ENCODE peak calls at places on chromosome 6, in four cellular contexts. One of them, this sample, is unnamed.

GRCh38 chr6:132084811-132085509 is 133.8 kb upstream of the CCN2 start:
- DNase-seq in upper lobe of left lung: no peak
- DNase-seq in fibroblast of the aortic adventitia: peak
- DNase-seq in fibroblast of mammary gland: peak
- DNase-seq in this sample: no peak

GRCh38 chr6:37565267-37566208 is 65.8 kb upstream of the CCDC167 start:
- DNase-seq in upper lobe of left lung: peak
- DNase-seq in fibroblast of the aortic adventitia: no peak
- DNase-seq in fibroblast of mammary gland: no peak
- DNase-seq in this sample: peak

GRCh38 chr6:114030767-114031166 is 59.8 kb upstream of the HDAC2 start:
- DNase-seq in upper lobe of left lung: no peak
- DNase-seq in fibroblast of the aortic adventitia: no peak
- DNase-seq in fibroblast of mammary gland: no peak
- DNase-seq in this sample: no peak

GRCh38 chr6:151007069-151007468 is 141.6 kb downstream of the MTHFD1L start:
- DNase-seq in upper lobe of left lung: no peak
- DNase-seq in fibroblast of the aortic adventitia: no peak
- DNase-seq in fibroblast of mammary gland: no peak
- DNase-seq in this sample: no peak

GRCh38 chr6:54010340-54011276 is 100.6 kb upstream of the MLIP start:
- DNase-seq in upper lobe of left lung: no peak
- DNase-seq in fibroblast of the aortic adventitia: no peak
- DNase-seq in fibroblast of mammary gland: peak
- DNase-seq in this sample: no peak

GRCh38 chr6:106886922-106887797 is 87.4 kb downstream of the CD24 start:
- DNase-seq in upper lobe of left lung: no peak
- DNase-seq in fibroblast of the aortic adventitia: no peak
- DNase-seq in fibroblast of mammary gland: no peak
- DNase-seq in this sample: no peak

GRCh38 chr6:148857817-148858390 is 111.1 kb downstream of the UST start:
- DNase-seq in upper lobe of left lung: no peak
- DNase-seq in fibroblast of the aortic adventitia: peak
- DNase-seq in fibroblast of mammary gland: peak
- DNase-seq in this sample: no peak

GRCh38 chr6:4612636-4613171 is 163.5 kb upstream of the CDYL start:
- DNase-seq in upper lobe of left lung: no peak
- DNase-seq in fibroblast of the aortic adventitia: peak
- DNase-seq in fibroblast of mammary gland: peak
- DNase-seq in this sample: no peak

GRCh38 chr6:71929047-71929446 is 42.7 kb downstream of the RIMS1 start:
- DNase-seq in upper lobe of left lung: no peak
- DNase-seq in fibroblast of the aortic adventitia: no peak
- DNase-seq in fibroblast of mammary gland: no peak
- DNase-seq in this sample: no peak

GRCh38 chr6:166904101-166904746 is 52.1 kb downstream of the RNASET2 start:
- DNase-seq in upper lobe of left lung: peak
- DNase-seq in fibroblast of the aortic adventitia: no peak
- DNase-seq in fibroblast of mammary gland: peak
- DNase-seq in this sample: no peak

GRCh38 chr6:32857156-32857891 is 3.3 kb downstream of the PSMB9 start:
- DNase-seq in upper lobe of left lung: peak
- DNase-seq in fibroblast of the aortic adventitia: no peak
- DNase-seq in fibroblast of mammary gland: no peak
- DNase-seq in this sample: no peak

GRCh38 chr6:166772518-166772917 is 145.5 kb upstream of the RPS6KA2 start:
- DNase-seq in upper lobe of left lung: no peak
- DNase-seq in fibroblast of the aortic adventitia: no peak
- DNase-seq in fibroblast of mammary gland: no peak
- DNase-seq in this sample: peak

GRCh38 chr6:169452117-169452868 is 198.6 kb upstream of the THBS2 start:
- DNase-seq in upper lobe of left lung: peak
- DNase-seq in fibroblast of the aortic adventitia: peak
- DNase-seq in fibroblast of mammary gland: peak
- DNase-seq in this sample: no peak

GRCh38 chr6:13013681-13014550 is 297.3 kb downstream of the PHACTR1 start:
- DNase-seq in upper lobe of left lung: peak
- DNase-seq in fibroblast of the aortic adventitia: peak
- DNase-seq in fibroblast of mammary gland: no peak
- DNase-seq in this sample: peak

GRCh38 chr6:69308584-69308983 is 488.2 kb downstream of the LMBRD1 start:
- DNase-seq in upper lobe of left lung: no peak
- DNase-seq in fibroblast of the aortic adventitia: no peak
- DNase-seq in fibroblast of mammary gland: no peak
- DNase-seq in this sample: no peak

GRCh38 chr6:1267790-1268762 is 43.8 kb upstream of the FOXQ1 start:
- DNase-seq in upper lobe of left lung: no peak
- DNase-seq in fibroblast of the aortic adventitia: no peak
- DNase-seq in fibroblast of mammary gland: no peak
- DNase-seq in this sample: no peak

GRCh38 chr6:75524322-75524972 is 30.8 kb upstream of the FILIP1 start:
- DNase-seq in upper lobe of left lung: no peak
- DNase-seq in fibroblast of the aortic adventitia: peak
- DNase-seq in fibroblast of mammary gland: peak
- DNase-seq in this sample: no peak

GRCh38 chr6:47437592-47437991 is 40.0 kb upstream of the CD2AP start:
- DNase-seq in upper lobe of left lung: no peak
- DNase-seq in fibroblast of the aortic adventitia: no peak
- DNase-seq in fibroblast of mammary gland: no peak
- DNase-seq in this sample: no peak

GRCh38 chr6:153059757-153060156 is 57.2 kb upstream of the MTRF1L start:
- DNase-seq in upper lobe of left lung: no peak
- DNase-seq in fibroblast of the aortic adventitia: no peak
- DNase-seq in fibroblast of mammary gland: no peak
- DNase-seq in this sample: no peak

GRCh38 chr6:3581469-3581868 is 124.6 kb upstream of the SLC22A23 start:
- DNase-seq in upper lobe of left lung: no peak
- DNase-seq in fibroblast of the aortic adventitia: no peak
- DNase-seq in fibroblast of mammary gland: no peak
- DNase-seq in this sample: no peak

GRCh38 chr6:89371849-89372505 is 19.5 kb upstream of the UBE2J1 start:
- DNase-seq in upper lobe of left lung: peak
- DNase-seq in fibroblast of the aortic adventitia: peak
- DNase-seq in fibroblast of mammary gland: peak
- DNase-seq in this sample: peak

GRCh38 chr6:161918154-161918553 is 644.3 kb upstream of the AGPAT4 start:
- DNase-seq in upper lobe of left lung: no peak
- DNase-seq in fibroblast of the aortic adventitia: no peak
- DNase-seq in fibroblast of mammary gland: peak
- DNase-seq in this sample: no peak

GRCh38 chr6:36368921-36369880 is 18.3 kb downstream of the ETV7 start:
- DNase-seq in upper lobe of left lung: no peak
- DNase-seq in fibroblast of the aortic adventitia: peak
- DNase-seq in fibroblast of mammary gland: peak
- DNase-seq in this sample: no peak

GRCh38 chr6:49813248-49813647 is 26.2 kb upstream of the PGK2 start:
- DNase-seq in upper lobe of left lung: no peak
- DNase-seq in fibroblast of the aortic adventitia: no peak
- DNase-seq in fibroblast of mammary gland: no peak
- DNase-seq in this sample: no peak

GRCh38 chr6:36815962-36816735 is 23.1 kb downstream of the CPNE5 start:
- DNase-seq in upper lobe of left lung: no peak
- DNase-seq in fibroblast of the aortic adventitia: no peak
- DNase-seq in fibroblast of mammary gland: peak
- DNase-seq in this sample: no peak

GRCh38 chr6:12480379-12480778 is 190.2 kb downstream of the EDN1 start:
- DNase-seq in upper lobe of left lung: no peak
- DNase-seq in fibroblast of the aortic adventitia: no peak
- DNase-seq in fibroblast of mammary gland: no peak
- DNase-seq in this sample: no peak

GRCh38 chr6:109440325-109441068 is at the start of the genes PPIL6 and SMPD2:
- DNase-seq in upper lobe of left lung: peak
- DNase-seq in fibroblast of the aortic adventitia: peak
- DNase-seq in fibroblast of mammary gland: peak
- DNase-seq in this sample: peak

GRCh38 chr6:109442393-109442924 is 1.9 kb downstream of the SMPD2 start:
- DNase-seq in upper lobe of left lung: no peak
- DNase-seq in fibroblast of the aortic adventitia: no peak
- DNase-seq in fibroblast of mammary gland: no peak
- DNase-seq in this sample: no peak

GRCh38 chr6:109445382-109445781 is 4.9 kb downstream of the SMPD2 start:
- DNase-seq in upper lobe of left lung: no peak
- DNase-seq in fibroblast of the aortic adventitia: no peak
- DNase-seq in fibroblast of mammary gland: no peak
- DNase-seq in this sample: no peak

GRCh38 chr6:109443425-109443950 is 3.0 kb downstream of the SMPD2 start:
- DNase-seq in upper lobe of left lung: peak
- DNase-seq in fibroblast of the aortic adventitia: no peak
- DNase-seq in fibroblast of mammary gland: no peak
- DNase-seq in this sample: no peak

GRCh38 chr6:109441069-109441816 is 719 bp downstream of the SMPD2 start:
- DNase-seq in upper lobe of left lung: no peak
- DNase-seq in fibroblast of the aortic adventitia: peak
- DNase-seq in fibroblast of mammary gland: peak
- DNase-seq in this sample: peak
- TF ChIP-seq CTCF in upper lobe of left lung: peak
- TF ChIP-seq CTCF in fibroblast of the aortic adventitia: peak
- TF ChIP-seq CTCF in fibroblast of mammary gland: peak
- TF ChIP-seq CTCF in this sample: no peak

GRCh38 chr6:30907758-30908591 is at the start of gene GTF2H4:
- DNase-seq in upper lobe of left lung: peak
- DNase-seq in fibroblast of the aortic adventitia: peak
- DNase-seq in fibroblast of mammary gland: peak
- DNase-seq in this sample: peak
- TF ChIP-seq CTCF in upper lobe of left lung: no peak
- TF ChIP-seq CTCF in fibroblast of the aortic adventitia: no peak
- TF ChIP-seq CTCF in fibroblast of mammary gland: no peak
- TF ChIP-seq CTCF in this sample: no peak

DNA sequence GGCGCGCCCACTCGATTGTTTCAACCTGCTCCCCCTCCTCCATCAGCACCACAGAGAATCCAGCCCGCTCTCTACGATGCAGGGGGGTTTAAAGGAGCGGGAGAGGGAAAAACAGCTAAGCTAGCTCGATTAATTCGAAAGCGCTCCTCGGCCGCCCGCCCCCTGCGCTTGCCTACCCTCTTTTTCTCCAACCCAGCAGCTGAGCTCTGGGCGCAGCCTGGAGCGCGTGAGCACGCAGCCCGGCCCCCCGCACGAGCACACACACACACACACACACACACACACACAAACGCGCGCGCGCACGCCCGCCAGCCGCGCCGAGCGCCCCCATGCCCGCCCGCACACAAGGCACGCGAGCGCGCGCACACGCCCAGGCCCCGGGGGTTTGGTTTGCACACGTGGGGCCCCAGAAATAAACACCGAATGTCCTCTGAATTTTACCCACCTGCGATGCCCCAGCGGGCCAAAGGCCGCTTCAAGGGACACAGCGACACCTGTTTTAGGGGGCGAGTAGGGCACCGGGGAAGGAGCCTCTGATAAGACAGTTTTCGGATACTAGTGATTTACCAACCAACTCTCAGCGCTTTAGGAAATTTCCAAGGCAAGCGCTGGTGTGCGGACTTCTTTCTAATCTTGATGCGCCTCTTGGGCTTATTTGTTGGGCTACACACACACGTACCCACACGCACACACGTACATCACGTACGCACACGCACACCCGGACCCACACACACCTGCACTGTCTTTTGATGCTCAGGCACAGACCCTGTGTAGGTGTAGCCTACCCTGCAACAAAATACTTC is 787 bp upstream of the NRN1 start:
- DNase-seq in upper lobe of left lung: peak
- DNase-seq in fibroblast of the aortic adventitia: no peak
- DNase-seq in fibroblast of mammary gland: peak
- DNase-seq in this sample: no peak
- TF ChIP-seq CTCF in upper lobe of left lung: peak
- TF ChIP-seq CTCF in fibroblast of the aortic adventitia: no peak
- TF ChIP-seq CTCF in fibroblast of mammary gland: peak
- TF ChIP-seq CTCF in this sample: no peak

GRCh38 chr6:50815436-50816114 is 3.1 kb upstream of the TFAP2B start:
- DNase-seq in upper lobe of left lung: no peak
- DNase-seq in fibroblast of the aortic adventitia: peak
- DNase-seq in fibroblast of mammary gland: peak
- DNase-seq in this sample: no peak
- TF ChIP-seq CTCF in upper lobe of left lung: peak
- TF ChIP-seq CTCF in fibroblast of the aortic adventitia: peak
- TF ChIP-seq CTCF in fibroblast of mammary gland: peak
- TF ChIP-seq CTCF in this sample: no peak

GRCh38 chr6:105363100-105363754 is 39.7 kb downstream of the PREP start:
- DNase-seq in upper lobe of left lung: no peak
- DNase-seq in fibroblast of the aortic adventitia: peak
- DNase-seq in fibroblast of mammary gland: peak
- DNase-seq in this sample: no peak
- TF ChIP-seq CTCF in upper lobe of left lung: no peak
- TF ChIP-seq CTCF in fibroblast of the aortic adventitia: peak
- TF ChIP-seq CTCF in fibroblast of mammary gland: peak
- TF ChIP-seq CTCF in this sample: no peak

DNA sequence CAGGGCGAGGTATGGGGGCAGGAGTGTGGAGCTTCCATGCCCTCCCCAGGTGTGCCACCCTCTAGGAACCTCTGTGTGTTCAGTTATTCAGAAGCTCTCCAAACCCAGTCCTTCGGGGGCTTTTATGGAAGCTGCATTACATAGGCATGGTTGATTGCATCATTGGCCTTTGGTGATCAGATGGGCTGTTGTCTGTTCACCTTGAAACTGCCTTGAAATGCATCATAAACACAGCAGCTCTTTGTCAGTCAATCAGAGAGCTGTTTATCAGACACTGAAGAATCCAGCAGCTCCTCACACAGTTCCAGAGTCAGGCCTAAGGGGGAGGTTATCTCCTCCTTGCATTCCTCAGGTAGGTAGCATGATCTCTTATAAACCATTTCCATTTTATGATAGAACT is 62.4 kb downstream of the E2F3 start:
- DNase-seq in upper lobe of left lung: no peak
- DNase-seq in fibroblast of the aortic adventitia: no peak
- DNase-seq in fibroblast of mammary gland: no peak
- DNase-seq in this sample: no peak
- TF ChIP-seq CTCF in upper lobe of left lung: no peak
- TF ChIP-seq CTCF in fibroblast of the aortic adventitia: no peak
- TF ChIP-seq CTCF in fibroblast of mammary gland: no peak
- TF ChIP-seq CTCF in this sample: no peak

This sample was measured in mesothelial cell of epicardium.